ENCODE peak calls at places on chromosome 6, in nine cellular contexts. V is Karpas-422, Z is neural progenitor cell, E is OCI-LY7, H is IMR-90, C is HCT116, K is HepG2, Y is PC-9, N is PC-3. I is an unnamed sample. For H3K9me3 and H3K4me1, the result is how much of the 10 kb centered on the place peaks cover.

GRCh38 chr6:122569372-122569771 is 40.8 kb upstream of the PKIB start:
- DNase-seq in V (no peak), Z (no peak), E (no peak), H (peak), C (no peak), K (no peak), Y (no peak), N (no peak), I (no peak)

GRCh38 chr6:1604347-1604990 is 5.2 kb upstream of the FOXC1 start:
- DNase-seq in V (peak), Z (peak), E (peak), H (peak), C (no peak), K (peak), Y (no peak), N (peak), I (peak)

GRCh38 chr6:53112404-53112803 is 36.2 kb downstream of the GCM1 start:
- DNase-seq in V (no peak), Z (no peak), E (no peak), H (no peak), C (no peak), K (peak), Y (peak), N (peak), I (peak)

GRCh38 chr6:63764318-63764916 is 128.8 kb downstream of the PHF3 start:
- DNase-seq in V (peak), Z (peak), E (peak), H (peak), C (peak), K (peak), Y (no peak), N (peak), I (no peak)

GRCh38 chr6:24126586-24127192 is 674 bp downstream of the NRSN1 start:
- DNase-seq in V (peak), Z (peak), E (peak), H (peak), C (peak), K (peak), Y (peak), N (peak), I (peak)

GRCh38 chr6:22113046-22113766 is 183.6 kb downstream of the PRL start:
- DNase-seq in V (no peak), Z (no peak), E (no peak), H (peak), C (peak), K (no peak), Y (peak), N (peak), I (peak)

GRCh38 chr6:37695857-37696219 is 1.8 kb downstream of the MDGA1 start:
- DNase-seq in V (no peak), Z (no peak), E (no peak), H (peak), C (no peak), K (no peak), Y (no peak), N (peak), I (peak)

GRCh38 chr6:33297956-33298772 is 578 bp downstream of the RGL2 start:
- DNase-seq in V (peak), Z (peak), E (peak), H (peak), C (peak), K (peak), Y (peak), N (peak), I (peak)

GRCh38 chr6:42441059-42441471 is 10.7 kb downstream of the TRERF1 start:
- DNase-seq in V (peak), Z (no peak), E (no peak), H (peak), C (no peak), K (no peak), Y (no peak), N (no peak), I (no peak)

GRCh38 chr6:106927531-106928398 is 46.8 kb downstream of the CD24 start:
- DNase-seq in V (peak), Z (peak), E (peak), H (peak), C (no peak), K (peak), Y (no peak), N (peak), I (peak)

GRCh38 chr6:2940010-2940850 is 31.1 kb downstream of the SERPINB6 start:
- DNase-seq in V (no peak), Z (no peak), E (peak), H (no peak), C (no peak), K (peak), Y (no peak), N (no peak), I (no peak)

GRCh38 chr6:50277774-50278173 is 228.0 kb upstream of the DEFB112 start:
- DNase-seq in V (no peak), Z (no peak), E (no peak), H (no peak), C (no peak), K (no peak), Y (no peak), N (no peak), I (no peak)
- H2AFZ ChIP-seq in V (no peak), Z (no peak), E (no peak), H (no peak), C (no peak), K (no peak), Y (no peak), N (no peak), I (no peak)

DNA sequence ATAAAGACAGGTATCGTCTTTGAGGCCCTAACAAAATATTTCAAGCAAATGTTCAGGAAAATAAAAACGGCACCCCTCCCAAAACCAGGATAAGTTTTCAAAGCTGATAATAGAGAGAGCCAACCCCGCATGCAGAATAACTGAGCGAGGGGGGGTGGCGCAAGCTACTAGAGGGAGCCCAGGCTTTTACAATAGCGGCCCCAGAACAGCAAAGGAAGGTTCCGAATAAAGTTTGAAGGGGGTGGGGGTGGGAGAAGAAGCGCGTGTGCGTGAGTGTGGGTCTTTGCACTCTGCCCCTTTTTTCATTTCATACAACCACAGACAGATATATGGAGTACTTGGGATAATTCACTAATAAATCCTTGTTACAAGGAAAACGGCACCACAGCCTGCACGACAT is 1.9 kb downstream of the OLIG3 start:
- DNase-seq in V (no peak), Z (peak), E (no peak), H (no peak), C (no peak), K (no peak), Y (no peak), N (no peak), I (no peak)
- H3K9me3 ChIP-seq in V (under half), Z (under half), E (under half), H (under half), C (under half), K (under half), Y (under half), N (under half), I (under half)

DNA sequence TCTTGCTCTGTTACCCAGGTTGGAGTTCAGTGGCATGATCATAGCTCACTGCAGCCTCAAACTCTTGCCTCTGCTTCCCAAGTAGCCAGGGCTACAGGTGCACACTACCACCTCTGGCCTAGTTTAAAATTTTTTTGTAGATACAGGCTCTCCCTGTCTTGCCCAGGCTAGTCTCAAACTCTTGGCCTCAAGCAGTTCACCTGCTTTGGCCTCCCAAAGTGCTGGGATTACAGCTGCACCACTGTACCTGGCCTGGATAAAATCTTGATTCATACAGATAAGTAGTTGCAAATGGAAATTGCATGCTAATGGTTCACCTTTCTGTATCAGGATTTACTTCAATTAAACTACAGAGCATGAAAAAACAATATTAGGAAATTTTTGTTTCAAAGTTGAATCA is 4.2 kb downstream of the CD2AP start:
- DNase-seq in V (no peak), Z (no peak), E (peak), H (no peak), C (no peak), K (no peak), Y (no peak), N (no peak), I (peak)
- H3K4me1 ChIP-seq in V (under half), Z (under half), E (under half), H (under half), C (under half), K (half or more), Y (half or more), N (half or more), I (under half)

GRCh38 chr6:114287461-114287860 is 55.4 kb downstream of the HS3ST5 start:
- DNase-seq in V (no peak), Z (no peak), E (no peak), H (no peak), C (no peak), K (no peak), Y (no peak), N (no peak), I (no peak)

GRCh38 chr6:114286211-114286610 is 56.6 kb downstream of the HS3ST5 start:
- DNase-seq in V (no peak), Z (no peak), E (no peak), H (no peak), C (no peak), K (no peak), Y (no peak), N (no peak), I (no peak)

GRCh38 chr6:114282268-114282667 is 60.6 kb downstream of the HS3ST5 start:
- DNase-seq in V (no peak), Z (no peak), E (no peak), H (no peak), C (no peak), K (no peak), Y (no peak), N (no peak), I (no peak)

GRCh38 chr6:114281496-114281895 is 61.3 kb downstream of the HS3ST5 start:
- DNase-seq in V (no peak), Z (no peak), E (no peak), H (no peak), C (no peak), K (no peak), Y (no peak), N (no peak), I (no peak)

DNA sequence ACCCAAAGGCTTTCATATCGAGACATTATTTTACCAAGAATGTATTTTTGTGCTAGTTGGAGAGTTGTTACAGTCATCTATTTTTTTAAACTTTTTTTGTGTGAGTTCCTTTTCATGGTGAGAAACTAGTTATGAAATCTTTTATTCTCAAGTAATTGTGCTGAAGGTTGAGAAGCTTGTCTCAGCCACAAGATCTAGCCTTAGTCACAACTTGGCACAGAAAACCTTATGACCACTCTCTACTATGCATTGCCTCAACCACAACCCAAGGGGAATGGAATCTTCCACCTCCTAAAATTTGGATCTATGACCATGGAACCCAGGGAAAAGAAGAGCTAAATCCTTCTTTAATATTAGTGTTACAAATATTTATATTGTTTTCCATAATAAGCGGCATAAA is 58.5 kb downstream of the HS3ST5 start:
- DNase-seq in V (no peak), Z (no peak), E (no peak), H (no peak), C (no peak), K (no peak), Y (no peak), N (peak), I (peak)
- H2AFZ ChIP-seq in V (no peak), Z (no peak), E (no peak), H (no peak), C (no peak), K (no peak), Y (no peak), N (no peak), I (no peak)

GRCh38 chr6:9086331-9086730 is 651.0 kb upstream of the SLC35B3 start:
- DNase-seq in V (no peak), Z (no peak), E (no peak), H (no peak), C (no peak), K (no peak), Y (no peak), N (no peak), I (peak)
- H3K9me3 ChIP-seq in V (under half), Z (under half), E (under half), H (under half), C (under half), K (under half), Y (under half), N (under half), I (under half)

DNA sequence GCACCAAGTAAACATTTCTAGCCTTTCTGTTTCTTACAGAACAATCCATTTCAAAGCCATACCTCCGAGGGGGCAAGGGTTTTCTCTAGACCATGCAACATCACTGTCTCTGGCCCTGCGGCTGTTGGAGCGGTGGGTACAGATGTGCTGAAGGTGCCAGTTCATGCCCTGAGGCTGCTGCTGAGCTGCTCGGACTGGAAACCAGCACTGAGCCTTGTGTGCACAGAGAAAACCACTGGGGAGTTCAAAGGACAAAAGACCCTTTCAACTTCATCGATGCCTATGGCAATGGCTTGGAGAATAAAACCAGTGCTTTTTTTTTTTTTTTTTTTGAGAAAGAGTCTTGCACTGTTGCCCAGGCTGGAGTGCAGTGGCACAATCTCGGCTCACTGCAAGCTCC is 93.3 kb upstream of the IYD start:
- DNase-seq in V (no peak), Z (no peak), E (no peak), H (no peak), C (no peak), K (no peak), Y (no peak), N (no peak), I (no peak)
- H3K4me1 ChIP-seq in V (under half), Z (under half), E (half or more), H (under half), C (under half), K (under half), Y (under half), N (under half), I (half or more)

DNA sequence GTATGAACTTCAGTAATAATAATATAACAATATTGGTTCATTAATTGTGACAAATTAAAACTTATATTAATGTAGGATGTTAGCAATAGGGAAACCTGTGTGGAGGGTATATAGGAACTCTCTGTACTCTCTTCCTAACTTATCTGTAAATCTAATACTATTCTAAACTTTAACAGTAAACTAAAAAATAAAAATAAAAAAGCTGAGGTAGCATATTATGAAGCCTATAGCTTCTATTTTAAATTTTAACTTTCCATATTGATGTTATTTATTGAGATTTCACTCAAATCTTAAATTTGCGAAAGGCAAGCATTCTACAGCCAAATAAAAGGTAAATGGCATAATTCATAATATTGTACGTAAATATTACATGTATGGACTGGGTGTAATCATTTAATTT is 326.4 kb downstream of the MEI4 start:
- DNase-seq in V (no peak), Z (no peak), E (no peak), H (no peak), C (no peak), K (no peak), Y (no peak), N (no peak), I (no peak)
- H2AFZ ChIP-seq in V (no peak), Z (no peak), E (no peak), H (no peak), C (no peak), K (no peak), Y (no peak), N (no peak), I (no peak)

DNA sequence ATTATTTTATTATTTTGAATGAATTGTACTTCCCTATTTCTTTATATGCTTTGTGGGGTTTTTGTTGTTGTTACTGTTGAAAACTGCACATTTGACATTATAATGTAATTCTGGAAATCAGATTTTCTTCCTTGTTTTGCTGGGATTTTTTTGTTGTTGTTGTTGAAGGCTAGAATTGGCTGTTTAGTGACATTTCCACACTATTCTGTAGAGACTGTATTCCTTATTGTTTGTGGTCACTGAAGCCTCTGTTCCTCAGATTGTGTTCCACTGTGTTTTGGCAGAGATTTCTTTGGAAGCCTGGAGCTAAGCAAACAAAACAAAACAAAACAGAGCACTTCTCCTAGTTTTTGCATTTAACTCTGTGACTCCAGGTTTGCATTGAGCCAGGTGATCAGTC is 52.9 kb downstream of the CDYL start:
- DNase-seq in V (no peak), Z (no peak), E (no peak), H (no peak), C (no peak), K (no peak), Y (no peak), N (no peak), I (no peak)
- H3K9me3 ChIP-seq in V (under half), Z (under half), E (under half), H (under half), C (under half), K (under half), Y (under half), N (under half), I (under half)

GRCh38 chr6:159033160-159034049 is 11.4 kb downstream of the TAGAP start:
- DNase-seq in V (no peak), Z (no peak), E (no peak), H (no peak), C (no peak), K (peak), Y (no peak), N (no peak), I (no peak)
- H3K4me1 ChIP-seq in V (under half), Z (under half), E (under half), H (under half), C (under half), K (under half), Y (under half), N (under half), I (under half)

DNA sequence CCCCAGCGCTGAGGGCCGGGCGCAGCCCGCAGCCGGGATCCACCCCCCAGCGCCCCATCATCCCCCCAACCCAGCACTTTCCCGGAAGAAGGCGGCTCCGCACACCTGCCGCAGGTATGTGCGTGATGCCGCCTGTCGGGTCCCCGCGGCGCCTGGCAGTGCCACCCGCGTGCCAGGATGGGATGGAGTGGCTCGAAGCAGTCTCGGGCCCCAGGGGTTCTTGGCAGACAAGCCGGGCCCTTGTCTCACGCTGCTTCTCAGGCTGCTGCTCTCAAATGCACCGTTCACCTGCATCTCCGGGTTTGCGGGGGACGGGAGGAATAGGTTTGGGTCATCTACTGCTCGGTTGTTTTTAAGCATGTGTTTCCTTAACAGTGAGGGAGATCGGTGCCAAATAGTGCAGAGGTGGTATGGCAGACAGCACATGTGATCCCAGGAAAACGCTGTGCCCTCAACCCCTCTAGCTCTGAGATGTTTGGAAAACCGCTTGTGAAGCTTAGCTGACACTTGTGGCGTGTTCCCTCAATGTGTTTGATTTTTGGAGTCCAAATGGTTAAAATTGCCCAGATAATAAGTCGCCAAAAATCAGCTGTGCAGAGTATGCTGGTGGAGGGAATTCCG is 847 bp downstream of the MYLIP start:
- DNase-seq in V (peak), Z (peak), E (peak), H (peak), C (no peak), K (no peak), Y (no peak), N (peak), I (peak)
- H2AFZ ChIP-seq in V (no peak), Z (peak), E (no peak), H (peak), C (no peak), K (peak), Y (peak), N (no peak), I (peak)